ENCODE peak calls at places on chromosomes 11 and 22, in four cellular contexts. I is heart left ventricle, Y is SJCRH30, Z is psoas muscle. F is an unnamed sample.

GRCh38 chr22:20101638-20102037 is 14.3 kb upstream of the RANBP1 start:
- DNase-seq in I (no peak), Y (no peak), Z (no peak), F (no peak)

GRCh38 chr11:61528114-61528513 is 19.6 kb downstream of the LRRC10B start:
- DNase-seq in Z (no peak), Y (no peak), I (no peak), F (no peak)

GRCh38 chr11:131895865-131896264 is 525.5 kb downstream of the NTM start:
- DNase-seq in Y (no peak), I (no peak), Z (no peak), F (no peak)

GRCh38 chr11:106956887-106957505 is 61.3 kb downstream of the GUCY1A2 start:
- DNase-seq in I (no peak), Z (no peak), Y (peak), F (no peak)

GRCh38 chr22:30267382-30268302 is 991 bp upstream of the OSM start:
- DNase-seq in Y (no peak), I (no peak), Z (no peak), F (no peak)

GRCh38 chr22:20111045-20111688 is 4.7 kb upstream of the RANBP1 start:
- DNase-seq in I (no peak), Z (peak), Y (no peak), F (no peak)

GRCh38 chr11:46701078-46701654 is 335 bp downstream of the ZNF408 start:
- DNase-seq in Z (no peak), I (no peak), Y (no peak), F (no peak)

GRCh38 chr11:112248216-112248615 is 12.4 kb downstream of the PLET1 start:
- DNase-seq in Y (no peak), I (no peak), Z (no peak), F (no peak)

GRCh38 chr11:130827697-130828377 is 88.4 kb downstream of the SNX19 start:
- DNase-seq in Y (peak), I (peak), Z (peak), F (peak)

GRCh38 chr11:50169634-50170033 is 137.0 kb downstream of the OR4C45 start:
- DNase-seq in I (no peak), Y (no peak), Z (no peak), F (no peak)
- H3K27ac ChIP-seq in I (no peak), Y (no peak), Z (no peak), F (no peak)

GRCh38 chr22:34303656-34304055 is 383.4 kb upstream of the LARGE1 start:
- DNase-seq in Z (no peak), I (no peak), Y (no peak), F (no peak)
- H3K27ac ChIP-seq in Z (no peak), I (no peak), Y (no peak), F (no peak)

DNA sequence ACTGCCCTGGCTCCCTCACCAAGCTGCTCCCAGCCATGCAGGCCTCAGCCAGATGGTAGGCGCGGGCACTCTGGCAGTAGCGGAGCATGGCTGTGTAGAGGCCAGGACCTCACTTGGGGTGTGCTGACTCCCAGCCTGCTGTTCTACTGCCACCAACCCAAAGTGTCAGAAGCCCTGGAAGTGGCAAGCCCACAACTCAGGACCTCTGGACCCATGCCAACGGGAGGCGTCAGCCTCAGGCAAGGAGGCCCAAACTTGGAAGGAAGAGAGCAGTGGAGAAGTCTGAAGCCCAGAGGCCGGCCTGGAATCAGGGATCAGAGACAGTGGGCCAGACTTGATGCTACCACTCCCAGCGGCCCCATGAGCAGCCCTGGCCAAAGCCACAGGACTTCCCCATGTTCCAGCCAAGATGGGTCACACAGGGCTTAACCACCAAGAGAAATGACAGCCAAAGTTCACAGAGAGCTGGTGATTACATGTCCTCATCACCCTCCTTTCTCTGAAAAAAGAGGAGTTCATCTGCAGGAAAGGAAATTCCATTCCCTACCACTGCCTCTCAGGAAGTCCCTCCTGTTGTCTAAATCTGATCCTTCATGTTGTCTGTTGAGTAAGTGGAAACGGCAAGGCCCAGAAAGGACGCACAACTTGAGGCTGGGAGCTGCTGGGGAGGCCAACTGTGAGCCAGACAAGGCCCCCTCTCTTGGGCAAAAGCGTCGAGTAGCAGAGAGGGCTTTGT is 4.4 kb downstream of the ARRB1 start:
- DNase-seq in Z (peak), Y (no peak), I (no peak), F (peak)
- H3K27ac ChIP-seq in Z (peak), Y (peak), I (peak), F (no peak)

GRCh38 chr11:65545853-65546216 is 12.3 kb downstream of the LTBP3 start:
- DNase-seq in I (no peak), Z (no peak), Y (no peak), F (no peak)
- H3K27ac ChIP-seq in I (no peak), Z (no peak), Y (no peak), F (no peak)

GRCh38 chr22:42643632-42644421 is 3.4 kb upstream of the ATP5MGL start:
- DNase-seq in Z (no peak), Y (no peak), I (no peak), F (no peak)
- H3K27ac ChIP-seq in Z (peak), Y (peak), I (peak), F (peak)

DNA sequence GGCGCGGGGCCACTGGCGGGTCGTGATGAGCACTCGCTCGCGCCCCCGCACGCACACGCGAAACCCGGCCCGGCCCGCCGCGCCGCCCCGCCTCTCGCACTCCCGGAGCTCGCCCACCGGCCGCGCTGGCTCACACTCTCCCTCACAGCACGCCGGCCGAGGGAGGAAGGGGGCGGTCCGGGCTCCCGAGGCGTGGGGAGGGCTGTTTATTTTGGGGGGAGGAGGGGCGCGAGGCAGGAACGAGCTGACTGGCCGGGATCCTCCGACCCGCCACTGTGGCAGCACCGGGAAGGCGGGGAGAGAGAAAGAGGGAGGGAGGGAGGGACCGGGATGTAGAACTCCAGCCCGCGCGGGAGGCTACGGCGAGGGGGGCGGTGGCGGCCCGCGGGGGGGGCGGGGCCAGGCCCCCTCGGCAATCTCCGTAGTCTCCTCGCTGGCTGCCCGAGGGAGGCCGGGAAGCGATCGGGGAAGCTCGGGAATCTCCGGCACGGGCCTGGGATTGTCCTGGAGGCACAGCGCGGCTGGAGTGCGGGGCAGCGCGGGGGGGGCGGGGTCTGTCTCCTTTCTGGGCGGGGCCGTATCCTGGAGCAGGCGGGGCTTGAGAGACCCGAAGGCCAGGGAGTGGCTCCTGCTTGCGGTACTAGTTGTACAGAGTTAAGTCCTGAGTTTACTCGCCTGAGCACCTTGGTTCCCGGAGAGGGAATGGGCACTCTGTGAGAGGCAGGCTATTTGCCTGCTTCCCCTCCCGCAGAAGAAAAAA is at the start of gene RBFOX2:
- DNase-seq in I (peak), Z (peak), Y (peak), F (peak)
- H3K27ac ChIP-seq in I (peak), Z (peak), Y (peak), F (peak)

DNA sequence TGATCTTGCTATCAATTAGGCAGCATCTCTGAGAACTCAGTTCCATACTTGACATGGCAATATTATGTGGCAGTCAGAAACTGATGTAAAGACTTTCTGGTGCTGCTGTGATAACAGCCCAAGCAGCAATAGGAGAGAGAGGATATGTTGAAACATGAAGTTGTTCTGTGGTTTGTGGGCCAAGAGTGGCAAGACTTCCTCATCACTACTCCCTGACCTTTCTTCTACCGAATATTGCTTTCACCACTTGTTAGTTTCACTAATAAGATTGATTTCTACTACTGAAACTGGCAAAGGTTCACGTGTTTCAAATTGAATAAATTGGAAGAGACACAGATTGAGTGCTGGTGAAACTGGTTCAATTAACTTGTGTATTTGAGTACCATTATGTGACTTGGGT is 852.6 kb upstream of the RAG2 start:
- DNase-seq in I (no peak), Z (no peak), Y (no peak), F (no peak)
- H3K27ac ChIP-seq in I (no peak), Z (no peak), Y (no peak), F (no peak)

GRCh38 chr11:83092488-83093384 is 21.0 kb upstream of the RAB30 start:
- DNase-seq in Z (peak), Y (peak), I (no peak), F (peak)
- H3K27ac ChIP-seq in Z (peak), Y (no peak), I (no peak), F (no peak)

GRCh38 chr11:117152066-117152465 is 8.0 kb downstream of the PAFAH1B2 start:
- DNase-seq in Z (no peak), Y (no peak), I (no peak), F (no peak)

GRCh38 chr11:117159892-117160291 is 15.8 kb downstream of the PAFAH1B2 start:
- DNase-seq in Z (no peak), Y (no peak), I (no peak), F (no peak)

GRCh38 chr11:117157507-117157906 is 13.4 kb downstream of the PAFAH1B2 start:
- DNase-seq in Y (no peak), I (no peak), Z (no peak), F (no peak)

DNA sequence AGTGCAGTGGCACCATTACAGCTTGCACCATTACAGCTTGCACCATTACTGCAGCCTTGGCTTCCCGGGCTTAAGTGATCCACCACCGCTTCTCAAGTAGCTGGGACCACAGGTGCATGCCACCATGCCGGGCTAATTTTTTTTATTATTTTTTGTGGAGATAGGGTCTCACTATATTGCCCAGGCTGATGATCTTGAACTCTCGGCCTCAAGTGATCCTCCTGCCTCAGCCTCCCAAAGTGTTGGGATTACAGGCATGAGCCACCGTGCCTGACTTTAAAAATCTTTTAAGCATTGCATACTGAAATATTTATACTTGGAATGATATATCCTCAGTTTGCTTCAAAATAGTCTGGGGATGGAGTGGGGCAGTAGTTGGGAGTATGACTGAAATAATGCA is 10.4 kb downstream of the PAFAH1B2 start:
- DNase-seq in Y (no peak), Z (no peak), I (no peak), F (no peak)
- H3K27ac ChIP-seq in Y (no peak), Z (no peak), I (no peak), F (no peak)

F was measured in adrenal gland.